ENCODE peak calls at places on chromosome 3, in five cellular contexts. B, G, V, S and J are unnamed samples.

GRCh38 chr3:195160257-195160898 is 110.6 kb downstream of the XXYLT1 start:
- DNase-seq in B (no peak), G (no peak), V (peak), S (no peak), J (peak)

GRCh38 chr3:13069495-13069894 is 3.7 kb downstream of the IQSEC1 start:
- DNase-seq in B (no peak), G (no peak), V (no peak), S (no peak), J (no peak)

GRCh38 chr3:73773228-73773627 is 148.5 kb upstream of the PDZRN3 start:
- DNase-seq in B (no peak), G (no peak), V (no peak), S (no peak), J (no peak)

GRCh38 chr3:41808152-41808551 is 153.8 kb downstream of the ULK4 start:
- DNase-seq in B (no peak), G (no peak), V (peak), S (peak), J (peak)

GRCh38 chr3:60048447-60048848 is 998.6 kb upstream of the CFAP20DC start:
- DNase-seq in B (no peak), G (no peak), V (no peak), S (no peak), J (no peak)

GRCh38 chr3:59798372-59799086 is 748.7 kb upstream of the CFAP20DC start:
- DNase-seq in B (no peak), G (no peak), V (no peak), S (no peak), J (no peak)

GRCh38 chr3:154745925-154746324 is 315.9 kb upstream of the GPR149 start:
- DNase-seq in B (no peak), G (no peak), V (no peak), S (no peak), J (no peak)

GRCh38 chr3:47443611-47443995 is 32.1 kb downstream of the SCAP start:
- DNase-seq in B (no peak), G (no peak), V (no peak), S (no peak), J (no peak)

GRCh38 chr3:20353286-20353685 is 167.3 kb upstream of the SGO1 start:
- DNase-seq in B (no peak), G (no peak), V (no peak), S (no peak), J (no peak)

GRCh38 chr3:48635222-48636021 is at the start of gene SLC26A6:
- DNase-seq in B (peak), G (peak), V (peak), S (peak), J (peak)
- TF ChIP-seq CTCF in B (peak), G (peak), V (peak), S (peak), J (peak)

GRCh38 chr3:98765721-98766120 is 2.6 kb downstream of the ST3GAL6 start:
- DNase-seq in B (no peak), G (no peak), V (no peak), S (no peak), J (no peak)
- H3K4me3 ChIP-seq in B (no peak), G (no peak), V (no peak), S (no peak), J (no peak)

DNA sequence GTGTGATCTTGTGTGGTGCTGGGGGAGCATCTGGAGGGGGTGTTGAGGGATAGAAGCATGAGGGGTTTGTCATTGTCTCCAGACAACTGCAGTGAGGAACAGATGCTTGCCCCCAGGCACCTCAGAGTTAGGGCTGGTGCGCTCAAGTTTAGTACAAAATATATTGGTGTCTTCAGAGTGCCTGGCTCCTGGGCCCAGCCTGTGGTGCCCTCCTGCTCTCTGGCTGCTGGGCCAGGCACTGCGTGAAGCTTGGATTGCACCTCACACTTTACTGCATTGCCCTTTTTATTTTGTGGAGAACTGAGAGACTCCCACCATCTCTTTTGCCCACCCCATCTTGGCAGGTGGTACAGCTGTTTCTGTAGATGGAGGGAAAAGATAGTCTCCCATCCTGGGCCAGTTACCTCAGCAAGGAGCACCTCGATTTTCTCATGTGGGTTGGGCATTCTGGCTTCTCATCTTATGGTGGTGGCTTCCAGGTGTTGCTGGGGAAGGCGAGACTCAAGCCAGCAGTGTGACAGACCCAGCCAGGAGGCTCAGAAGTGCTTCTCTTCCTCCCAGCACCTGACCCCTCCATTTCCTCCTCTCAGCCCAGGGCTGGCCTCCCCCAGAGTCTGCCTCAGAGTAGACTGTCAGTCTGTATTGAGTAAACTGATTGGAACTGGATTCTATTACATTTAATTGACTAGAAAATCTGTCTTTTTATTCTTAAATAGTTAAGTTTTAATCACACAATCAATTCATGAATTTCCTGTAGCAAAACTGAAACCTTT is 140.5 kb downstream of the DNAJB8 start:
- DNase-seq in B (no peak), G (no peak), V (no peak), S (no peak), J (no peak)
- TF ChIP-seq CTCF in B (no peak), G (no peak), V (no peak), S (no peak), J (no peak)

DNA sequence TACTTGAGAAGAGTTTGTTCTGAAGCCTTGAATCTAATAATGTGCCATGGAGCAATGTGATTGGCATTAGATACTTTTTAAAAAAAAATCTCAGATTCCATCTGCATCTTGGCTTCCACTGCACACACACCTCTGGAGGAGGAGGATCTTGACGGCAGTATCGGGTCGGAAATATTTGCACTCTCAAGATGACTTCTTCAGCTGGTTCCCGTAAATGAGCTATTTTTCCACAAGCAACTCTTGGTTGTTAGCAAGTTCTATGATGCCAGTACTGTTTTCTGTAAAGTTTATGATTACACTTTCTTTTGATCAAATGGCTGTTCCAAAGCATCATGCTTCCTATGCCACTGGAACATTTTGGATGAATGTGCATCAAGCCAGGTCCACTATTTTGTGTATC is 43.7 kb downstream of the CCR3 start:
- DNase-seq in B (no peak), G (no peak), V (no peak), S (no peak), J (no peak)
- H3K4me3 ChIP-seq in B (no peak), G (no peak), V (no peak), S (no peak), J (no peak)

GRCh38 chr3:31687020-31687802 is 154.5 kb downstream of the STT3B start:
- DNase-seq in B (no peak), G (no peak), V (no peak), S (no peak), J (no peak)
- TF ChIP-seq CTCF in B (no peak), G (no peak), V (no peak), S (no peak), J (no peak)

GRCh38 chr3:101940521-101940992 is 91.2 kb downstream of the NFKBIZ start:
- DNase-seq in B (peak), G (peak), V (peak), S (peak), J (peak)
- H3K4me3 ChIP-seq in B (no peak), G (no peak), V (no peak), S (no peak), J (peak)

GRCh38 chr3:185270262-185270955 is 16.6 kb upstream of the EHHADH start:
- DNase-seq in B (no peak), G (no peak), V (peak), S (no peak), J (peak)
- TF ChIP-seq CTCF in B (no peak), G (no peak), V (peak), S (peak), J (peak)

GRCh38 chr3:151612119-151612518 is 121.6 kb upstream of the AADACL2 start:
- DNase-seq in B (no peak), G (no peak), V (no peak), S (no peak), J (no peak)
- H3K4me3 ChIP-seq in B (no peak), G (no peak), V (no peak), S (no peak), J (no peak)

DNA sequence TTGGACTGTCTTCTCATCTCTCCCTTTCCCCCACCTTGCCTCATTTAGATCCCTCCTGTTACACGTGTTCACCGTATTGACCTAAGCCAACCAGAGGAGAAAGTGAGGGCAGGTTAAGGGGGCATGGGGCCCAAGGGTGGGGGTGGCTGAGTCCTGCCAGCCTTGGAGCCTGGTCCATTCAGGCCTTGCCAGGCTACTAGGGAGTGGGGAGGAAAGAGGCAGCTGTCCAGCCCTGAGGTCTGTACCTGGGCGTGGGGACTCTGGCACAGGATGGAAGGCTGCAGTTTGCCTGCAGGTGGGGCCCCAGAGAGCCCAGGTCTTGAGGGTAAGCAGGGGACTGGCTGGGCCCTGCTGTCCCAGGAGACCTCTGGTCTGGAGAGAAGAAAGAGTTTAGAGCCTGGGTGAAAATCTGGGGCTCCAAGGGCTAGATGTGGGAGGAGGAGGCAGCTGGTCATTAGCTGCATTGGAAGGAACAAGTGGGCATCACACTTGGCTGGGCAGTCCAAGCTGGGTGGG is 108.3 kb downstream of the OXNAD1 start:
- DNase-seq in B (no peak), G (no peak), V (no peak), S (no peak), J (no peak)
- TF ChIP-seq CTCF in B (no peak), G (no peak), V (no peak), S (no peak), J (no peak)